ENCODE peak calls at places on chromosomes 2 and 18, in four cellular contexts. M, J, K and V are unnamed samples.

GRCh38 chr18:23664674-23665073 is 2.0 kb upstream of the ANKRD29 start:
- DNase-seq in M (no peak), J (no peak), K (no peak), V (no peak)

GRCh38 chr2:191204443-191204842 is 40.8 kb upstream of the MYO1B start:
- DNase-seq in M (no peak), J (no peak), K (no peak), V (no peak)

GRCh38 chr18:63627819-63628218 is 16.2 kb downstream of the SERPINB4 start:
- DNase-seq in M (no peak), J (no peak), K (no peak), V (no peak)

GRCh38 chr2:204274991-204275390 is 270.3 kb upstream of the PARD3B start:
- DNase-seq in M (no peak), J (no peak), K (no peak), V (no peak)

GRCh38 chr2:63257473-63257872 is 206.8 kb downstream of the OTX1 start:
- DNase-seq in M (no peak), J (no peak), K (no peak), V (no peak)

GRCh38 chr2:202642567-202642966 is 7.8 kb downstream of the FAM117B start:
- DNase-seq in M (no peak), J (no peak), K (no peak), V (no peak)

GRCh38 chr2:190615555-190616200 is 33.2 kb upstream of the NAB1 start:
- DNase-seq in M (no peak), J (no peak), K (no peak), V (no peak)

GRCh38 chr18:31170335-31170734 is 7.7 kb upstream of the DSC1 start:
- DNase-seq in M (no peak), J (no peak), K (no peak), V (no peak)

GRCh38 chr18:24054130-24054529 is 39.6 kb downstream of the TTC39C start:
- DNase-seq in M (no peak), J (no peak), K (no peak), V (no peak)

GRCh38 chr2:120794716-120795115 is 59.0 kb downstream of the GLI2 start:
- DNase-seq in M (no peak), J (no peak), K (no peak), V (no peak)

GRCh38 chr2:109545828-109546713 is 67.7 kb downstream of the SEPTIN10 start:
- DNase-seq in M (no peak), J (peak; percentile 52), K (no peak), V (no peak)

GRCh38 chr2:118859157-118859770 is 11.8 kb upstream of the EN1 start:
- DNase-seq in M (no peak), J (no peak), K (no peak), V (no peak)

GRCh38 chr18:54023471-54023870 is 201.0 kb downstream of the MBD2 start:
- DNase-seq in M (no peak), J (no peak), K (no peak), V (peak; percentile 19)
- H3K4me3 ChIP-seq in M (no peak overlapping the region), J (no peak overlapping the region), K (no peak overlapping the region), V (no peak overlapping the region)

GRCh38 chr18:79404567-79404910 is 8.8 kb downstream of the NFATC1 start:
- DNase-seq in M (no peak), J (no peak), K (no peak), V (no peak)
- H3K36me3 ChIP-seq in M (no peaks in the 10 kb centered on the region), J (no peaks in the 10 kb centered on the region), K (no peaks in the 10 kb centered on the region), V (no peaks in the 10 kb centered on the region)

GRCh38 chr2:241565413-241565812 is 6.9 kb downstream of the BOK start:
- DNase-seq in M (no peak), J (no peak), K (no peak), V (no peak)

GRCh38 chr2:241566468-241566867 is 7.9 kb downstream of the BOK start:
- DNase-seq in M (no peak), J (no peak), K (no peak), V (no peak)

GRCh38 chr2:241563981-241564595 is 5.5 kb downstream of the BOK start:
- DNase-seq in M (no peak), J (no peak), K (no peak), V (no peak)

GRCh38 chr2:241563571-241563980 is 5.0 kb downstream of the BOK start:
- DNase-seq in M (no peak), J (no peak), K (no peak), V (no peak)

DNA sequence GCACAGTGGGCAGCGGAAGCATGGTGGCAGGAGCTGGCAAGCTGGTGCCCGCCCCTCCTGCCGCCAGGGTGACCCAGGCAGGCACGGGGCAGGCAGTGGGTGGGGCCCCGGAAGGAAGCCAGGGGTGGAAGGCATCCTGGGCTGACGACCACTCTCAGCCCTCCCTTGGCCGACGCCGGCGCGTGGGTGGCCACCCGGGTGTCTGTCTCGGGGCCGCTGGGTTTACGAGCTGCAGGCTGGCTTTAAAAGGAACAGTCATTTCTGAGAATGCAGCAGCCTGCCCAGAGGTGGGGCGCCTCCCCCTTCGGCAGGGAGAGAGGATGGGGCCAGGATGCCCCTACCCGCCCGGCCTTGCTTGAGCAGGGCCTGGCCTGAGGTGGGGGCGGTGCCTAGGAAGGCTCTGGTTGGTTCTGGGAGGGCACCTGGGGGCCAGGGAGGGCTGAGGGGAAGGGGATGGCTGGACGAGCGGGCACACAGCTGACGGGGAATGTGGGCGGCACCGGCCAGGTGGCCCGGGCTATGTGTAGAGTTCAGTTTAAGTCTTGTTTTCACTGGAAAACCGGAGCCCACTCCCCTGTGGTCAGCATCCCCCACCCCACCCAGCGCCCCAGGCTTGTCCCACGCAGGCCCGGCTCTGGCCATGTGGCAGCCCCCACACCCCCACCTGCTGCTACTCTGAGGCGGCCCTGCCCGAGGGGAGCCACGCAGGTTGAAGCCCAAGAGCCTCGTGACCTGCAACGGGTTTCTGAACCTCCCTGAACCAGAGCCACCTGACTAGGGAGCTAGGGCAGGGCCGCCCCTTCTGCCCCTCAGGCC is 6.3 kb downstream of the BOK start:
- DNase-seq in M (no peak), J (peak; percentile 44), K (no peak), V (no peak)
- H3K4me3 ChIP-seq in M (no peak overlapping the region), J (no peak overlapping the region), K (no peak overlapping the region), V (no peak overlapping the region)

GRCh38 chr2:24908316-24908937 is 11.6 kb downstream of the ADCY3 start:
- DNase-seq in M (no peak), J (no peak), K (no peak), V (no peak)

GRCh38 chr2:24907106-24907505 is 12.9 kb downstream of the ADCY3 start:
- DNase-seq in M (no peak), J (no peak), K (no peak), V (no peak)

GRCh38 chr2:24903527-24904103 is 16.4 kb downstream of the ADCY3 start:
- DNase-seq in M (no peak), J (no peak), K (no peak), V (no peak)

GRCh38 chr2:24909555-24910177 is 10.4 kb downstream of the ADCY3 start:
- DNase-seq in M (no peak), J (no peak), K (no peak), V (peak; percentile 70)

DNA sequence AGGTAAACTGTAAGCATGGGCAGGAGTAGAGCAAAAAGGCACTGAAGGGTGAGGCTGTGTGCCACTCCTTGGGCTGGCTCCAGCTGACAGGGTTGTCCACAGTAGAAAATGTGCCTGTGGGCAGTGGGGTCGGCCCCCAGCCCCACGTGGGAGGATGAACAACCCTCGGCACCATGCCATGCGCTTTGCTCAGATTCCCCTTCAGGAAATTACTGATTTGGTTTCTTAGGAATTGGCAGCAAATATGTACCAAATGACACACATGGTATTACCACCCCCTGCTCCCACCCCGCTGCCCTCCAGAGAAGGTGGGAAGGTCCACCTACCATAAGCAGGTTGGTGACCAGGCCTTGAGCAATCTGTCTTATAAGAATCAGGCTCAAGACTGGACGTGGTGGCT is 13.6 kb downstream of the ADCY3 start:
- DNase-seq in M (no peak), J (no peak), K (no peak), V (no peak)
- H3K36me3 ChIP-seq in M (no peaks in the 10 kb centered on the region), J (no peaks in the 10 kb centered on the region), K (no peaks in the 10 kb centered on the region), V (no peaks in the 10 kb centered on the region)